ENCODE peak calls at places on chromosomes 11 and 22, in ten cellular contexts. J is activated CD4-positive, CD25-positive, alpha-beta regulatory T cell; L is iris pigment epithelial cell; V is cardiac fibroblast; A is non-pigmented ciliary epithelial cell; T is GM03348; R is lower leg skin; P is nephron progenitor cell; X is type B pancreatic cell; U is anterior cingulate cortex. F is an unnamed sample.

GRCh38 chr11:6233984-6234313 is 487 bp downstream of the FHIP1B start:
- DNase-seq in V (no peak), R (no peak), T (no peak), P (no peak), X (no peak), A (no peak), L (no peak), J (no peak), U (no peak), F (no peak)

GRCh38 chr11:61535998-61536675 is 27.6 kb downstream of the LRRC10B start:
- DNase-seq in J (no peak), V (no peak), U (no peak), A (no peak), T (no peak), P (no peak), L (no peak), R (no peak), X (no peak), F (no peak)

GRCh38 chr11:119793335-119793984 is 64.5 kb upstream of the NECTIN1 start:
- DNase-seq in P (no peak), A (no peak), L (peak), R (no peak), V (peak), T (peak), J (no peak), X (no peak), U (no peak), F (no peak)

GRCh38 chr11:11251394-11251970 is 101.6 kb downstream of the CSNK2A3 start:
- DNase-seq in P (no peak), R (no peak), X (no peak), T (no peak), U (no peak), J (no peak), A (no peak), L (no peak), V (no peak), F (no peak)

GRCh38 chr22:45112136-45112879 is 51.4 kb upstream of the NUP50 start:
- DNase-seq in J (no peak), R (peak), T (peak), X (no peak), L (peak), P (no peak), A (no peak), U (no peak), V (peak), F (no peak)

GRCh38 chr11:3115321-3115720 is 49.8 kb downstream of the OSBPL5 start:
- DNase-seq in R (no peak), J (no peak), L (peak), V (no peak), P (no peak), U (no peak), A (no peak), T (no peak), X (no peak), F (no peak)

GRCh38 chr22:37162221-37163095 is 12.7 kb upstream of the IL2RB start:
- DNase-seq in A (no peak), J (peak), P (no peak), L (no peak), X (no peak), U (no peak), V (no peak), R (no peak), T (no peak), F (no peak)

GRCh38 chr22:23386822-23387580 is 193.1 kb downstream of the IGLL1 start:
- DNase-seq in A (no peak), V (no peak), X (no peak), L (no peak), R (peak), P (no peak), T (no peak), J (no peak), U (no peak), F (no peak)

GRCh38 chr11:843818-844692 is 1.4 kb downstream of the TSPAN4 start:
- DNase-seq in U (peak), X (no peak), T (peak), A (peak), R (peak), P (peak), L (peak), V (peak), J (no peak), F (no peak)

GRCh38 chr11:94574193-94574961 is 7.2 kb downstream of the PIWIL4 start:
- DNase-seq in R (no peak), T (peak), V (peak), U (no peak), J (no peak), X (no peak), L (peak), A (peak), P (no peak), F (no peak)

GRCh38 chr11:6505577-6506240 is 8.6 kb downstream of the DNHD1 start:
- DNase-seq in L (peak), U (no peak), T (peak), X (no peak), J (no peak), R (no peak), V (peak), P (no peak), A (no peak), F (peak)